ENCODE peak calls at places on chromosomes 3 and 15, in six cellular contexts. V is GM12865, L is OCI-LY7, O is suprapubic skin, U is H1, D is right cardiac atrium. C is an unnamed sample.

GRCh38 chr15:31930967-31931366 is 99.3 kb upstream of the CHRNA7 start:
- DNase-seq in V (no peak), L (no peak), O (no peak), U (no peak), D (no peak), C (no peak)

GRCh38 chr15:62112616-62113593 is 46.1 kb downstream of the C2CD4A start:
- DNase-seq in V (no peak), L (no peak), O (no peak), U (no peak), D (no peak), C (peak; percentile 82)

GRCh38 chr3:150727653-150728502 is 24.2 kb upstream of the ERICH6 start:
- DNase-seq in V (no peak), L (no peak), O (no peak), U (no peak), D (peak; percentile 29), C (no peak)

GRCh38 chr3:172461530-172462138 is 13.4 kb upstream of the GHSR start:
- DNase-seq in V (peak; percentile 47), L (peak; percentile 45), O (no peak), U (no peak), D (no peak), C (peak; percentile 58)

GRCh38 chr3:152069871-152070270 is 196.4 kb downstream of the SUCNR1 start:
- DNase-seq in V (no peak), L (no peak), O (no peak), U (no peak), D (no peak), C (no peak)

GRCh38 chr3:77052733-77053680 is 13.1 kb downstream of the ROBO2 start:
- DNase-seq in V (no peak), L (no peak), O (no peak), U (no peak), D (no peak), C (no peak)

GRCh38 chr3:55818485-55818884 is 331.4 kb upstream of the WNT5A start:
- DNase-seq in V (peak; percentile 1), L (peak; percentile 10), O (no peak), U (no peak), D (no peak), C (no peak)

GRCh38 chr15:41877631-41878354 is 16.1 kb downstream of the SPTBN5 start:
- DNase-seq in V (no peak), L (no peak), O (no peak), U (no peak), D (no peak), C (no peak)

GRCh38 chr3:186002884-186003472 is 65.2 kb upstream of the TRA2B start:
- DNase-seq in V (peak; percentile 56), L (peak; percentile 29), O (no peak), U (peak; percentile 10), D (no peak), C (peak; percentile 8)

GRCh38 chr3:195041871-195042740 is 228.9 kb downstream of the XXYLT1 start:
- DNase-seq in V (no peak), L (no peak), O (peak; percentile 54), U (no peak), D (no peak), C (no peak)

GRCh38 chr3:57646723-57647122 is 46.2 kb downstream of the DENND6A start:
- DNase-seq in V (no peak), L (no peak), O (no peak), U (no peak), D (no peak), C (peak; percentile 7)

GRCh38 chr3:49219132-49219531 is 47.7 kb downstream of the KLHDC8B start:
- DNase-seq in V (no peak), L (no peak), O (no peak), U (no peak), D (no peak), C (no peak)

GRCh38 chr3:40645883-40646282 is 121.1 kb downstream of the ZNF621 start:
- DNase-seq in V (no peak), L (no peak), O (no peak), U (no peak), D (no peak), C (no peak)

C was measured in small intestine.